ENCODE peak calls at places on chromosomes 2 and 18, in ten cellular contexts. One of them, this sample, is unnamed.

GRCh38 chr2:121689356-121689755 is 40.1 kb upstream of the CLASP1 start:
- DNase-seq in B cell: no peak
- DNase-seq in IMR-90: peak
- DNase-seq in ovary: no peak
- DNase-seq in endothelial cell: peak
- DNase-seq in ascending aorta: no peak
- DNase-seq in colonic mucosa: no peak
- DNase-seq in right atrium auricular region: no peak
- DNase-seq in mammary epithelial cell: no peak
- DNase-seq in choroid plexus epithelial cell: peak
- DNase-seq in this sample: peak

GRCh38 chr2:24822049-24822706 is 29.0 kb downstream of the CENPO start:
- DNase-seq in choroid plexus epithelial cell: peak
- DNase-seq in IMR-90: no peak
- DNase-seq in colonic mucosa: peak
- DNase-seq in mammary epithelial cell: no peak
- DNase-seq in right atrium auricular region: peak
- DNase-seq in endothelial cell: no peak
- DNase-seq in B cell: no peak
- DNase-seq in ovary: no peak
- DNase-seq in ascending aorta: no peak
- DNase-seq in this sample: no peak

GRCh38 chr2:204492417-204492816 is 52.9 kb upstream of the PARD3B start:
- DNase-seq in IMR-90: no peak
- DNase-seq in mammary epithelial cell: no peak
- DNase-seq in right atrium auricular region: no peak
- DNase-seq in B cell: no peak
- DNase-seq in endothelial cell: no peak
- DNase-seq in ascending aorta: no peak
- DNase-seq in colonic mucosa: no peak
- DNase-seq in choroid plexus epithelial cell: no peak
- DNase-seq in ovary: no peak
- DNase-seq in this sample: no peak

GRCh38 chr2:114728372-114728771 is 285.9 kb downstream of the DPP10 start:
- DNase-seq in IMR-90: no peak
- DNase-seq in colonic mucosa: no peak
- DNase-seq in ovary: no peak
- DNase-seq in B cell: no peak
- DNase-seq in mammary epithelial cell: no peak
- DNase-seq in endothelial cell: no peak
- DNase-seq in right atrium auricular region: no peak
- DNase-seq in choroid plexus epithelial cell: no peak
- DNase-seq in ascending aorta: no peak
- DNase-seq in this sample: no peak

GRCh38 chr2:71852141-71852711 is 295.4 kb downstream of the CYP26B1 start:
- DNase-seq in IMR-90: no peak
- DNase-seq in endothelial cell: no peak
- DNase-seq in ascending aorta: no peak
- DNase-seq in choroid plexus epithelial cell: peak
- DNase-seq in mammary epithelial cell: no peak
- DNase-seq in colonic mucosa: no peak
- DNase-seq in right atrium auricular region: no peak
- DNase-seq in B cell: no peak
- DNase-seq in ovary: no peak
- DNase-seq in this sample: no peak

GRCh38 chr2:65256088-65256487 is 28.5 kb downstream of the ACTR2 start:
- DNase-seq in ascending aorta: no peak
- DNase-seq in colonic mucosa: no peak
- DNase-seq in endothelial cell: no peak
- DNase-seq in ovary: no peak
- DNase-seq in B cell: no peak
- DNase-seq in mammary epithelial cell: no peak
- DNase-seq in right atrium auricular region: no peak
- DNase-seq in choroid plexus epithelial cell: peak
- DNase-seq in IMR-90: no peak
- DNase-seq in this sample: no peak

GRCh38 chr2:38064805-38065501 is 11.0 kb downstream of the CYP1B1 start:
- DNase-seq in B cell: no peak
- DNase-seq in ovary: no peak
- DNase-seq in IMR-90: no peak
- DNase-seq in ascending aorta: no peak
- DNase-seq in endothelial cell: no peak
- DNase-seq in right atrium auricular region: no peak
- DNase-seq in mammary epithelial cell: no peak
- DNase-seq in colonic mucosa: no peak
- DNase-seq in choroid plexus epithelial cell: peak
- DNase-seq in this sample: no peak

GRCh38 chr2:81283081-81283480 is 978.5 kb upstream of the LRRTM1 start:
- DNase-seq in IMR-90: no peak
- DNase-seq in choroid plexus epithelial cell: no peak
- DNase-seq in ascending aorta: no peak
- DNase-seq in B cell: no peak
- DNase-seq in colonic mucosa: no peak
- DNase-seq in mammary epithelial cell: no peak
- DNase-seq in right atrium auricular region: no peak
- DNase-seq in ovary: no peak
- DNase-seq in endothelial cell: no peak
- DNase-seq in this sample: no peak

GRCh38 chr2:156046900-156047299 is 285.6 kb downstream of the NR4A2 start:
- DNase-seq in mammary epithelial cell: peak
- DNase-seq in IMR-90: no peak
- DNase-seq in colonic mucosa: no peak
- DNase-seq in ascending aorta: no peak
- DNase-seq in B cell: no peak
- DNase-seq in choroid plexus epithelial cell: no peak
- DNase-seq in endothelial cell: no peak
- DNase-seq in right atrium auricular region: no peak
- DNase-seq in ovary: no peak
- DNase-seq in this sample: no peak

GRCh38 chr18:58781627-58782194 is 83.0 kb upstream of the ZNF532 start:
- DNase-seq in B cell: peak
- DNase-seq in choroid plexus epithelial cell: peak
- DNase-seq in ovary: peak
- DNase-seq in endothelial cell: peak
- DNase-seq in IMR-90: peak
- DNase-seq in mammary epithelial cell: peak
- DNase-seq in right atrium auricular region: peak
- DNase-seq in colonic mucosa: peak
- DNase-seq in ascending aorta: peak
- DNase-seq in this sample: peak

DNA sequence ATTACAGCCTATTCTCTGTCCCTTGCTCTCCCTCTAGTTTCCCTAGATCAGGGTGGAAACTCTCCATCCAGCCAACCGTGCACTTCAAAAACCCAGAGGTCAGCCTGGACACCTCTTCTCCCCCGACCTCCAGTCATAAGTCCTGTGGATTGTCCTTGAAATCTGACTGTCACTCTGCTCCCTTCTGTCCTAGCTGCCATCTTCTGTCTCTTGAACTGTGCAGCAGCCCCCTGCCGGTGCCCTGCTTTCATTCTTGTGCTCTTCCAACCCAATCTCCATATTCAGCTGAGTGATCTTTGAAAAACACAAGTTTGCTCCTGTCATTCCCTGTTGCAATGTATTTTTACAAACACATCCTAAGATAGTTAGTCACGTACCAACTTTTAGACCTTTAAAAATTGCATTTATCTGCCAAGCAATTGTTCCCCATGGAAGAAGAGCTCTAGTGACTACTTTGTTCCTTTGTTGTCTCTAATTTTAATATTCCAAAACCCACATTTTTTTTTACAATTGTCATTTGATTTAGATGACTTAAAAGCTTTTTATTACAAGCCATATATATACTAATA is 254.3 kb downstream of the CAMKMT start:
- DNase-seq in ovary: no peak
- DNase-seq in right atrium auricular region: no peak
- DNase-seq in colonic mucosa: no peak
- DNase-seq in mammary epithelial cell: no peak
- DNase-seq in choroid plexus epithelial cell: no peak
- DNase-seq in IMR-90: no peak
- DNase-seq in endothelial cell: no peak
- DNase-seq in B cell: no peak
- DNase-seq in ascending aorta: no peak
- DNase-seq in this sample: no peak
- TF ChIP-seq CTCF in ovary: no peak
- TF ChIP-seq CTCF in right atrium auricular region: no peak
- TF ChIP-seq CTCF in colonic mucosa: no peak
- TF ChIP-seq CTCF in mammary epithelial cell: no peak
- TF ChIP-seq CTCF in choroid plexus epithelial cell: no peak
- TF ChIP-seq CTCF in IMR-90: no peak
- TF ChIP-seq CTCF in endothelial cell: no peak
- TF ChIP-seq CTCF in B cell: no peak
- TF ChIP-seq CTCF in ascending aorta: no peak
- TF ChIP-seq CTCF in this sample: no peak

GRCh38 chr18:68843467-68844089 is 45.7 kb downstream of the CCDC102B start:
- DNase-seq in right atrium auricular region: no peak
- DNase-seq in B cell: no peak
- DNase-seq in ovary: no peak
- DNase-seq in endothelial cell: no peak
- DNase-seq in ascending aorta: no peak
- DNase-seq in mammary epithelial cell: no peak
- DNase-seq in choroid plexus epithelial cell: peak
- DNase-seq in colonic mucosa: no peak
- DNase-seq in IMR-90: peak
- DNase-seq in this sample: no peak
- TF ChIP-seq CTCF in right atrium auricular region: peak
- TF ChIP-seq CTCF in B cell: no peak
- TF ChIP-seq CTCF in ovary: no peak
- TF ChIP-seq CTCF in endothelial cell: no peak
- TF ChIP-seq CTCF in ascending aorta: no peak
- TF ChIP-seq CTCF in mammary epithelial cell: no peak
- TF ChIP-seq CTCF in choroid plexus epithelial cell: peak
- TF ChIP-seq CTCF in colonic mucosa: no peak
- TF ChIP-seq CTCF in IMR-90: peak
- TF ChIP-seq CTCF in this sample: peak

DNA sequence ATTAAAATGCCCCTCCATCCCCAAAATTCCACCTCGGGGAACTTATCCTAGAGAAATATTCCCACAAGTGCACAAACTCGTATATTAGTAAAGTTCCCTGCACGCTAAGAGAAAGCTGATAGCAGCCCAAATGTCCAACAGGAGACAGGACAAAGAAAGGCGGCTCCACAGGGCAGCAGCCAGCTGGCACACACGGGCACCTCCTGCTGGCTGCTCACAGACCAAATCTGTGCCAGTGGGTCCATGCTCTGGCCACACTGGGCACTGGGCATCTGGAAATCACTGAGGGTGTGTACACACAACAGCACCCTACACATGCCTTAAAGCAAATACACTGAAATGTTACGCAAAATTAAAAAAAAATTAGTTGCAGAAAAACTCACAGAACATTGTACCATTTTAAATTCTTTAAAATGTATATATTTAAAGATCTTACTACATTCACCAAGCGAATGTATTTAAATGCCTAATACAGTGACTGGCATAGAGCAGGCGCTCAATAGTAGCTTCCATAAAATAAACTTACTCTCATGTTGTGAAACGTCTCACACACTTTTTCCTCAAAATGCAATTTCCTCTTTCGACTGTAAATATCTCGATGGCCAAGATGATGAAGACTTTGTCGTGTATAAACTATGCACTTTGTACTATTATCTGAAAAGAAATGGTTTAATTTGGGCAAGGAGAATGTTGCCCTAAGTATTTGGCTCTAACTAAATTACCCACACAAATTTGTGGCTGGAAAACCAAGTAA is 19.4 kb downstream of the ZNF516 start:
- DNase-seq in choroid plexus epithelial cell: no peak
- DNase-seq in right atrium auricular region: peak
- DNase-seq in colonic mucosa: no peak
- DNase-seq in IMR-90: no peak
- DNase-seq in mammary epithelial cell: no peak
- DNase-seq in ovary: no peak
- DNase-seq in endothelial cell: no peak
- DNase-seq in B cell: no peak
- DNase-seq in ascending aorta: no peak
- DNase-seq in this sample: no peak
- TF ChIP-seq CTCF in choroid plexus epithelial cell: no peak
- TF ChIP-seq CTCF in right atrium auricular region: no peak
- TF ChIP-seq CTCF in colonic mucosa: no peak
- TF ChIP-seq CTCF in IMR-90: no peak
- TF ChIP-seq CTCF in mammary epithelial cell: no peak
- TF ChIP-seq CTCF in ovary: no peak
- TF ChIP-seq CTCF in endothelial cell: no peak
- TF ChIP-seq CTCF in B cell: no peak
- TF ChIP-seq CTCF in ascending aorta: no peak
- TF ChIP-seq CTCF in this sample: no peak

GRCh38 chr2:171879865-171880264 is 14.2 kb downstream of the SLC25A12 start:
- DNase-seq in mammary epithelial cell: no peak
- DNase-seq in right atrium auricular region: no peak
- DNase-seq in IMR-90: no peak
- DNase-seq in ovary: no peak
- DNase-seq in ascending aorta: no peak
- DNase-seq in colonic mucosa: no peak
- DNase-seq in B cell: no peak
- DNase-seq in choroid plexus epithelial cell: no peak
- DNase-seq in endothelial cell: no peak
- DNase-seq in this sample: no peak

GRCh38 chr2:171874963-171875362 is 19.1 kb downstream of the SLC25A12 start:
- DNase-seq in colonic mucosa: no peak
- DNase-seq in IMR-90: no peak
- DNase-seq in choroid plexus epithelial cell: no peak
- DNase-seq in ovary: no peak
- DNase-seq in B cell: no peak
- DNase-seq in endothelial cell: no peak
- DNase-seq in mammary epithelial cell: no peak
- DNase-seq in right atrium auricular region: no peak
- DNase-seq in ascending aorta: no peak
- DNase-seq in this sample: no peak

GRCh38 chr2:171880774-171881173 is 13.3 kb downstream of the SLC25A12 start:
- DNase-seq in ascending aorta: no peak
- DNase-seq in right atrium auricular region: no peak
- DNase-seq in mammary epithelial cell: no peak
- DNase-seq in colonic mucosa: no peak
- DNase-seq in endothelial cell: no peak
- DNase-seq in ovary: no peak
- DNase-seq in IMR-90: no peak
- DNase-seq in B cell: no peak
- DNase-seq in choroid plexus epithelial cell: no peak
- DNase-seq in this sample: no peak

GRCh38 chr2:171882095-171882769 is 11.8 kb downstream of the SLC25A12 start:
- DNase-seq in endothelial cell: no peak
- DNase-seq in choroid plexus epithelial cell: no peak
- DNase-seq in right atrium auricular region: no peak
- DNase-seq in ascending aorta: no peak
- DNase-seq in mammary epithelial cell: no peak
- DNase-seq in colonic mucosa: no peak
- DNase-seq in ovary: no peak
- DNase-seq in B cell: no peak
- DNase-seq in IMR-90: peak
- DNase-seq in this sample: no peak

DNA sequence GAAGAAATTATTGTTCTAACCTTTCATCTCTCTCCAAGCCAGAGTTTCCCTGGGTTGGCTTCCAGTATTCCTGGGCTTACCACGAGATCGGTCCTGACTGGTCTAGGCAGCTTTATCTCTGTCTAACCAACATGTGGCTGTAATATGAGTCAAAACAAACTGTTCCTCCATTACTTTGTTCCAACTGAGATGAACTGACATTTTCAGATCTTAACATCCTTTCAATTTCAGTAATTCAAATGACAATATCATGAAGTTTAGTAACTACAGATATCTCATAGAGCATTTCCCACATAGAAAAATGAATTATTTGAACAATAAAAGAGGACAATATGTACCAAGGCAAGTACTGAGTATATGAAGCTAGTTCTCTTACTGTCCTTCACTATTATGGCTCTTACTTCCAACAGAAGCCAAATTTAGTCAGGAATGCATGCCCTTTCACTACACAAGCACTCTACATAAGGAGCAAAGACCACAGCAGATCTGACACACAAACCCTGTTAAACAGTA is 15.5 kb downstream of the SLC25A12 start:
- DNase-seq in choroid plexus epithelial cell: peak
- DNase-seq in endothelial cell: no peak
- DNase-seq in right atrium auricular region: peak
- DNase-seq in ovary: no peak
- DNase-seq in ascending aorta: no peak
- DNase-seq in IMR-90: peak
- DNase-seq in colonic mucosa: no peak
- DNase-seq in B cell: no peak
- DNase-seq in mammary epithelial cell: peak
- DNase-seq in this sample: no peak
- TF ChIP-seq CTCF in choroid plexus epithelial cell: no peak
- TF ChIP-seq CTCF in endothelial cell: no peak
- TF ChIP-seq CTCF in right atrium auricular region: no peak
- TF ChIP-seq CTCF in ovary: no peak
- TF ChIP-seq CTCF in ascending aorta: no peak
- TF ChIP-seq CTCF in IMR-90: no peak
- TF ChIP-seq CTCF in colonic mucosa: no peak
- TF ChIP-seq CTCF in B cell: no peak
- TF ChIP-seq CTCF in mammary epithelial cell: no peak
- TF ChIP-seq CTCF in this sample: no peak